ENCODE peak calls at places on chromosome 7, in ten cellular contexts. H is upper lobe of right lung, I is transverse colon, G is AG04450, X is heart right ventricle, U is astrocyte of the spinal cord, L is kidney epithelial cell, K is fibroblast of pulmonary artery, P is left ventricle myocardium inferior, Q is HCT116. T is an unnamed sample.

GRCh38 chr7:27110163-27110976 is 7.9 kb upstream of the HOXA2 start:
- DNase-seq in P (no peak), X (no peak), K (peak), L (no peak), Q (no peak), U (peak), H (no peak), G (peak), I (peak), T (no peak)

GRCh38 chr7:129203050-129203741 is 14.8 kb downstream of the SMO start:
- DNase-seq in Q (no peak), K (no peak), X (no peak), G (no peak), H (no peak), L (no peak), P (no peak), I (no peak), U (no peak), T (no peak)

GRCh38 chr7:35280854-35281253 is 27.0 kb upstream of the TBX20 start:
- DNase-seq in Q (no peak), U (no peak), G (no peak), H (no peak), P (no peak), L (no peak), X (no peak), K (no peak), I (no peak), T (no peak)

GRCh38 chr7:69843653-69844052 is 245.4 kb downstream of the AUTS2 start:
- DNase-seq in H (no peak), K (no peak), P (no peak), I (no peak), Q (no peak), U (no peak), X (no peak), G (no peak), L (no peak), T (peak)

GRCh38 chr7:50812847-50813475 is 30.3 kb upstream of the GRB10 start:
- DNase-seq in X (peak), U (peak), Q (peak), H (peak), L (peak), G (no peak), I (peak), P (peak), K (peak), T (no peak)

GRCh38 chr7:4706384-4707032 is 24.4 kb downstream of the FOXK1 start:
- DNase-seq in K (peak), I (no peak), X (no peak), P (no peak), L (no peak), Q (no peak), H (no peak), U (peak), G (no peak), T (no peak)

GRCh38 chr7:95687759-95688343 is 84.5 kb upstream of the DYNC1I1 start:
- DNase-seq in H (no peak), I (no peak), L (no peak), Q (peak), X (no peak), P (no peak), U (peak), K (peak), G (no peak), T (no peak)

GRCh38 chr7:33087356-33087755 is 21.8 kb downstream of the RP9 start:
- DNase-seq in L (no peak), Q (no peak), I (no peak), U (no peak), X (no peak), G (no peak), P (no peak), H (no peak), K (no peak), T (no peak)

GRCh38 chr7:138768251-138768650 is 29.5 kb upstream of the TMEM213 start:
- DNase-seq in K (no peak), U (no peak), L (no peak), X (no peak), P (no peak), Q (no peak), H (no peak), G (no peak), I (no peak), T (no peak)

GRCh38 chr7:17599733-17600685 is 301.6 kb downstream of the AHR start:
- DNase-seq in Q (no peak), X (no peak), P (no peak), K (peak), U (peak), L (peak), H (no peak), G (peak), I (no peak), T (no peak)

GRCh38 chr7:33495207-33495606 is 365.8 kb downstream of the BBS9 start:
- DNase-seq in L (peak), X (no peak), G (no peak), K (peak), H (no peak), I (no peak), Q (no peak), U (peak), P (no peak), T (no peak)

GRCh38 chr7:4225352-4225751 is 456.7 kb upstream of the FOXK1 start:
- DNase-seq in G (no peak), X (no peak), L (no peak), I (no peak), H (peak), U (no peak), Q (no peak), P (no peak), K (no peak), T (no peak)

GRCh38 chr7:51265066-51265907 is 51.3 kb downstream of the COBL start:
- DNase-seq in X (no peak), I (peak), Q (no peak), L (no peak), U (no peak), K (no peak), H (no peak), P (no peak), G (no peak), T (no peak)

GRCh38 chr7:74334026-74334425 is 44.8 kb downstream of the CLIP2 start:
- DNase-seq in L (no peak), K (peak), Q (no peak), G (peak), I (no peak), X (no peak), H (no peak), U (peak), P (no peak), T (no peak)

GRCh38 chr7:71563276-71563675 is 431.3 kb downstream of the GALNT17 start:
- DNase-seq in K (no peak), G (no peak), U (no peak), Q (no peak), X (no peak), I (no peak), H (no peak), L (no peak), P (no peak), T (no peak)

GRCh38 chr7:98719396-98719795 is 102.3 kb downstream of the NPTX2 start:
- DNase-seq in I (no peak), Q (no peak), U (no peak), L (no peak), K (no peak), X (no peak), P (no peak), H (no peak), G (no peak), T (no peak)

GRCh38 chr7:104124469-104124868 is 83.3 kb downstream of the ORC5 start:
- DNase-seq in L (no peak), P (no peak), K (no peak), I (no peak), Q (no peak), G (no peak), U (no peak), H (no peak), X (no peak), T (no peak)

GRCh38 chr7:11130012-11130411 is 156.3 kb downstream of the PHF14 start:
- DNase-seq in G (peak), H (no peak), P (no peak), L (no peak), U (peak), Q (no peak), I (no peak), K (peak), X (no peak), T (no peak)

GRCh38 chr7:46285856-46286255 is 364.8 kb upstream of the IGFBP3 start:
- DNase-seq in Q (no peak), X (no peak), P (no peak), U (no peak), G (no peak), L (no peak), K (no peak), H (no peak), I (no peak), T (no peak)

GRCh38 chr7:28613262-28613661 is 200.9 kb downstream of the CREB5 start:
- DNase-seq in P (no peak), U (no peak), K (no peak), Q (no peak), I (no peak), L (no peak), H (no peak), X (no peak), G (no peak), T (no peak)

GRCh38 chr7:8423057-8423456 is 10.4 kb upstream of the NXPH1 start:
- DNase-seq in X (no peak), L (no peak), Q (no peak), H (no peak), G (no peak), P (no peak), U (no peak), I (no peak), K (no peak), T (no peak)

GRCh38 chr7:112420236-112420945 is 29.9 kb upstream of the IFRD1 start:
- DNase-seq in Q (no peak), I (no peak), K (no peak), H (no peak), X (no peak), P (no peak), L (no peak), U (peak), G (no peak), T (no peak)

GRCh38 chr7:50718876-50719275 is 63.8 kb downstream of the GRB10 start:
- DNase-seq in H (no peak), K (no peak), L (no peak), P (no peak), Q (no peak), U (no peak), X (no peak), I (no peak), G (no peak), T (no peak)

GRCh38 chr7:11428877-11429617 is 403.0 kb downstream of the THSD7A start:
- DNase-seq in L (no peak), U (no peak), Q (no peak), X (no peak), H (no peak), K (no peak), I (no peak), P (no peak), G (no peak), T (no peak)

GRCh38 chr7:74464931-74465906 is 11.5 kb downstream of the GTF2IRD1 start:
- DNase-seq in U (no peak), H (no peak), X (no peak), G (no peak), I (peak), Q (no peak), K (no peak), P (no peak), L (no peak), T (no peak)

GRCh38 chr7:22485189-22485588 is 14.8 kb downstream of the STEAP1B start:
- DNase-seq in L (no peak), K (no peak), P (no peak), U (no peak), G (no peak), I (no peak), X (no peak), H (no peak), Q (no peak), T (no peak)

GRCh38 chr7:16144361-16144760 is 277.0 kb downstream of the CRPPA start:
- DNase-seq in X (no peak), L (no peak), G (no peak), U (no peak), I (no peak), K (no peak), H (no peak), Q (no peak), P (no peak), T (no peak)

GRCh38 chr7:53358301-53358700 is 322.9 kb downstream of the POM121L12 start:
- DNase-seq in P (no peak), U (no peak), X (no peak), K (no peak), G (no peak), Q (no peak), I (no peak), H (no peak), L (no peak), T (no peak)

GRCh38 chr7:9149499-9150082 is 716.2 kb downstream of the NXPH1 start:
- DNase-seq in H (no peak), K (no peak), U (peak), I (no peak), Q (no peak), X (no peak), G (no peak), L (peak), P (no peak), T (no peak)

GRCh38 chr7:120856198-120856597 is 1.7 kb downstream of the TSPAN12 start:
- DNase-seq in I (no peak), U (no peak), Q (no peak), P (no peak), G (no peak), K (no peak), L (no peak), H (no peak), X (no peak), T (no peak)

GRCh38 chr7:34011017-34011680 is 105.8 kb downstream of the BMPER start:
- DNase-seq in X (no peak), H (no peak), U (no peak), K (peak), I (no peak), Q (no peak), G (no peak), L (no peak), P (no peak), T (no peak)

GRCh38 chr7:136000288-136000913 is 23.2 kb upstream of the MTPN start:
- DNase-seq in X (no peak), H (no peak), K (no peak), G (no peak), P (no peak), I (no peak), Q (no peak), L (no peak), U (no peak), T (no peak)

GRCh38 chr7:155380986-155381851 is 76.7 kb upstream of the EN2 start:
- DNase-seq in I (no peak), P (no peak), U (no peak), L (no peak), G (no peak), K (no peak), Q (no peak), X (no peak), H (no peak), T (no peak)

GRCh38 chr7:74234549-74234948 is 19.6 kb downstream of the RFC2 start:
- DNase-seq in U (no peak), G (no peak), X (no peak), Q (no peak), K (no peak), P (no peak), L (no peak), H (no peak), I (no peak), T (no peak)

GRCh38 chr7:146146866-146147265 is 30.3 kb downstream of the CNTNAP2 start:
- DNase-seq in I (no peak), Q (no peak), U (peak), H (no peak), G (no peak), K (peak), P (no peak), L (no peak), X (no peak), T (no peak)
- H3K4me3 ChIP-seq in I (no peak), Q (no peak), U (no peak), H (no peak), G (no peak), K (no peak), P (no peak), L (no peak), X (no peak), T (no peak)

DNA sequence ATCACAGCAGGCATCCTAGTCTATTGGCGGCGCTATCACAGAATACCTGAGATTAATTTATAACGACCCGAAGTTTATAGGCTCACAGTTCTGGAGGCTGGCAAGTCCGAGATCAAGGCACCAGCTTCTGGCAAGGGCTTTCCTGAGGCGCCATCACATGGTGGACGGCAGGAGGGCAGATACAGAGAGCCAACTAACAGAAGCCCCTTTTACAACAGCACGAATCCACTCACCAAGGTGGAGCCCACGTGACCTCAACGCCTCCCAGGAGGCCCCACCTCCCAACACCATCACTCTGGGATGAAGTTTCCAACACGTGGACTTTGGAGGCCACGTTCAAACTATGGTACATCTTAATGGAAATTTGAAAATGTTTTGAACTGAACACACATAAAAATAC is 255.3 kb downstream of the ELFN1 start:
- DNase-seq in Q (no peak), U (no peak), X (peak), L (no peak), I (no peak), P (no peak), H (no peak), K (no peak), G (no peak), T (no peak)
- TF ChIP-seq CTCF in Q (no peak), U (peak), X (no peak), L (no peak), I (no peak), P (no peak), H (no peak), K (peak), G (peak), T (no peak)

GRCh38 chr7:151837285-151838042 is 39.5 kb downstream of the PRKAG2 start:
- DNase-seq in G (no peak), H (no peak), P (no peak), U (no peak), X (no peak), I (no peak), K (no peak), Q (no peak), L (no peak), T (no peak)

GRCh38 chr7:151838861-151839381 is 38.0 kb downstream of the PRKAG2 start:
- DNase-seq in K (no peak), G (no peak), P (peak), L (no peak), Q (no peak), I (peak), U (no peak), H (no peak), X (peak), T (no peak)

GRCh38 chr7:151838072-151838471 is 38.8 kb downstream of the PRKAG2 start:
- DNase-seq in Q (no peak), U (no peak), K (no peak), H (no peak), G (no peak), P (no peak), X (no peak), L (no peak), I (no peak), T (no peak)

GRCh38 chr7:151840088-151840910 is 36.6 kb downstream of the PRKAG2 start:
- DNase-seq in H (no peak), G (no peak), X (no peak), P (no peak), Q (no peak), K (no peak), L (no peak), I (no peak), U (no peak), T (no peak)

GRCh38 chr7:151839511-151839921 is 37.4 kb downstream of the PRKAG2 start:
- DNase-seq in I (no peak), K (no peak), U (no peak), H (no peak), L (no peak), Q (no peak), P (peak), X (no peak), G (no peak), T (no peak)
- H3K4me3 ChIP-seq in I (no peak), K (no peak), U (no peak), H (no peak), L (no peak), Q (no peak), P (no peak), X (no peak), G (no peak), T (no peak)

DNA sequence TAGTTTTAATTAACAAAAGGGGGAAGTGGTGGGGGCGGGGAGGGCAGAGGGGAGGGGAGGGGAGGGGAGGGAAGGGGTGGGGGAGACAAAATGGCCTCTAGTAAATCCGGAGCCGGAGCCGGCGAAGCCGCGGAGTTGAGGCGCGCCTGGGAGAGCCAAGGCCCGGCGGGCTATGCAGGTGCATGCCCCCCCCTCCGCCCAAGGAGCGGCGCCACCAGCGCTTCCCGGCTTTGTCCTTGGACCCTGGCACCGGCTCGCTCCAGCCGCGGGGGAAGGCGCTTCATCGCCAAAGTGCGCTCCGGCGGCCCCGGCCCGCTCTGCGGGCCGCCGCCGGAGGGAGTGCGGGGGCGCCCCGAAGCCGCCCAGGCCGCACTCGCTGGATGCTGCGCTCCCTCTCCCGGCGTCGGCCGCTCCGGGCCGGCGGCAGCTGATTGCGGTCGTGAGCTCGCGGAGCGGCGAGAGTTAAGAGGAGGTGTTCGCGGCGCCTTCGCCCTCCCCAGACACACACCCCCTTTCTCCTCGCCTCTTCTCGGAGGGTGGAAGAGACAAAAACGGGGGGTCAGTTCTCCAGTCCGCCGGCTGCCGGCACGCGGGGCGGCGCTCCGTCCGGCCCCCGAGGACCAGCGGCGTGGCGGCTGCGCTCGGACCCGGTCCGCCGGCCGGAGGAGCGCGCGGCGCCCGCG is at the start of gene LRRC4:
- DNase-seq in H (peak), K (no peak), L (no peak), U (peak), I (peak), P (no peak), X (peak), Q (no peak), G (no peak), T (no peak)
- TF ChIP-seq CTCF in H (peak), K (peak), L (no peak), U (peak), I (no peak), P (peak), X (peak), Q (no peak), G (peak), T (no peak)

GRCh38 chr7:130996841-130997231 is 262.8 kb upstream of the KLF14 start:
- DNase-seq in U (no peak), I (peak), Q (peak), L (no peak), H (no peak), K (peak), G (no peak), P (no peak), X (no peak), T (no peak)

GRCh38 chr7:130995252-130996081 is 261.5 kb upstream of the KLF14 start:
- DNase-seq in I (no peak), P (no peak), G (no peak), K (no peak), U (peak), L (no peak), X (no peak), H (no peak), Q (peak), T (no peak)

GRCh38 chr7:130993671-130994365 is 259.8 kb upstream of the KLF14 start:
- DNase-seq in K (no peak), U (no peak), L (no peak), P (no peak), X (no peak), Q (no peak), G (no peak), H (no peak), I (no peak), T (no peak)

GRCh38 chr7:130990178-130990832 is 256.3 kb upstream of the KLF14 start:
- DNase-seq in K (no peak), U (no peak), I (peak), G (no peak), Q (no peak), L (no peak), H (no peak), X (no peak), P (no peak), T (no peak)

DNA sequence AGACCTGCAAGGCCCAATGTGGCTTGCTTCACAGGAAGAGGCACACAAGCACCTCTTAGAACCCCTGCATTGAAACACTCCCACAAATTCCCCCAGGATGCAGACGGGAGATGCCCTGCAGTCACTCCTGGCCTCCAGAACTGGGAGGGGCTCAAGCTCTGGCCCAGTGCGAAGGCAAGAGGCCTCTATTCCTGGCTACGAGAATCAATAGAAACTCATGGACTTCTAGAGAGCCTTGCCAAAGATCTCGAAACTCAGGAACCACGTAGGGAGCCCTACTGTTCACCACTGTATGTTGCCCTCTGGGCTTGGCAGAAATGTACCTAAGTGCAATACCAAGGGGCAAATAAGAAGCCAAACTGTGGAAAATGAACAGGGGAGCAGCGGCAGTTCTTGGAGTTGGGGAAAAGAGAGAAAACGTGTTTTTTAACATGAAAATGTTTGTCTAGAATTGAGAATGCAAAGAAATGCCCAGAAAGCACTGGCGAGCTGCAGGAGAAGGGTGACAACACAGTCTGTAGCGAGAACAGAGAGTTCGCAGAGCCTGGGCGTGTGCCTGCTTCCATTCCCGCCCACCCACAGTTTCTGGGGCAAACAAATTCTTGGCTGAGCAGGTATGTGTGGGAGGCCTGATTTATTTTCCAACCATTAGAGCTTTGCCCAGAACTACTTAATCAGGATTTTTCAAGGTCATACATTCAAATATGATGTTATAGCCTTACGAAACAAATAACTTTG is 260.5 kb upstream of the KLF14 start:
- DNase-seq in G (no peak), L (no peak), H (no peak), I (peak), X (peak), Q (no peak), U (no peak), K (peak), P (peak), T (no peak)
- H3K4me3 ChIP-seq in G (no peak), L (no peak), H (no peak), I (no peak), X (no peak), Q (no peak), U (no peak), K (no peak), P (peak), T (no peak)

T was measured in GM12864.